ENCODE peak calls at places on chromosomes 11 and 22, in ten cellular contexts. C is H1; V is MCF 10A; N is activated CD4-positive, alpha-beta T cell treated with anti-CD3 and anti-CD28 coated beads, Interleukin-2, amount 50 U/mL, for 1 hour; E is NCI-H146; W is germinal center; U is COLO829; I is Calu3; T is activated T-cell treated with anti-CD3 and anti-CD28 coated beads, Interleukin-2, amount 50 U/mL, for 1 hour; R is fibroblast of mammary gland. S is an unnamed sample.

GRCh38 chr11:122556605-122557004 is 98.9 kb upstream of the UBASH3B start:
- DNase-seq in U (no peak), V (no peak), C (peak; percentile 81), T (peak; percentile 31), E (no peak), R (no peak), W (no peak), N (peak; percentile 12), I (no peak), S (no peak)

GRCh38 chr11:5345831-5346230 is 2.5 kb upstream of the OR51B5 start:
- DNase-seq in E (no peak), I (no peak), W (no peak), V (no peak), C (no peak), N (no peak), T (no peak), R (no peak), U (no peak), S (no peak)

GRCh38 chr11:70871881-70872280 is 380.5 kb downstream of the SHANK2 start:
- DNase-seq in W (no peak), T (no peak), C (no peak), U (no peak), E (no peak), V (no peak), R (peak; percentile 41), N (no peak), I (no peak), S (no peak)

GRCh38 chr11:65433657-65434056 is 11.1 kb downstream of the NEAT1 start:
- DNase-seq in R (peak; percentile 17), N (no peak), W (no peak), T (no peak), C (no peak), I (no peak), U (no peak), E (no peak), V (no peak), S (no peak)

GRCh38 chr22:50085211-50085999 is at the start of gene MLC1:
- DNase-seq in C (no peak), W (no peak), R (no peak), N (no peak), E (no peak), T (no peak), V (no peak), U (no peak), I (no peak), S (peak; percentile 70)

GRCh38 chr22:38402204-38402603 is 52.8 kb downstream of the KCNJ4 start:
- DNase-seq in N (no peak), T (no peak), W (no peak), E (no peak), U (no peak), I (no peak), R (no peak), C (no peak), V (no peak), S (no peak)

GRCh38 chr11:68297812-68298658 is 14.4 kb upstream of the LRP5 start:
- DNase-seq in N (peak; percentile 72), W (peak; percentile 79), I (peak; percentile 87), V (peak; percentile 71), R (peak; percentile 56), C (peak; percentile 96), U (peak; percentile 57), T (peak; percentile 82), E (peak; percentile 55), S (peak; percentile 12)

GRCh38 chr11:12602421-12602820 is 71.8 kb upstream of the TEAD1 start:
- DNase-seq in N (no peak), C (no peak), R (peak; percentile 62), V (no peak), U (no peak), I (no peak), E (no peak), T (no peak), W (no peak), S (no peak)

GRCh38 chr11:45692808-45693453 is 27.5 kb upstream of the CHST1 start:
- DNase-seq in W (no peak), U (no peak), E (no peak), T (no peak), R (no peak), V (no peak), N (no peak), C (no peak), I (no peak), S (no peak)

GRCh38 chr11:93717501-93717900 is 23.8 kb downstream of the TAF1D start:
- DNase-seq in E (no peak), R (no peak), T (no peak), U (no peak), N (no peak), W (no peak), C (no peak), V (no peak), I (no peak), S (no peak)

GRCh38 chr11:117424781-117425180 is 97.1 kb downstream of the CEP164 start:
- DNase-seq in V (no peak), T (no peak), C (no peak), R (peak; percentile 77), N (no peak), I (no peak), U (no peak), E (no peak), W (no peak), S (no peak)

GRCh38 chr11:23749762-23750430 is 747.0 kb upstream of the LUZP2 start:
- DNase-seq in I (no peak), W (no peak), E (no peak), V (no peak), N (no peak), R (no peak), T (no peak), C (no peak), U (no peak), S (no peak)

GRCh38 chr11:111081021-111081511 is 164.5 kb upstream of the POU2AF2 start:
- DNase-seq in V (no peak), E (no peak), C (no peak), N (no peak), T (no peak), R (no peak), W (no peak), U (no peak), I (no peak), S (no peak)

GRCh38 chr22:48957311-48957986 is 870.2 kb downstream of the BRD1 start:
- DNase-seq in R (no peak), N (no peak), E (no peak), W (no peak), C (no peak), T (peak; percentile 7), U (no peak), I (no peak), V (no peak), S (no peak)

GRCh38 chr11:77054018-77054417 is 12.8 kb upstream of the CAPN5 start:
- DNase-seq in V (no peak), R (no peak), C (no peak), E (no peak), N (no peak), I (no peak), W (no peak), U (no peak), T (no peak), S (no peak)

GRCh38 chr11:69526453-69526810 is 45.0 kb downstream of the LINC01488 start:
- DNase-seq in R (no peak), V (no peak), U (no peak), E (no peak), T (no peak), C (no peak), I (no peak), N (no peak), W (no peak), S (no peak)

GRCh38 chr22:46290843-46291785 is 5.6 kb upstream of the GTSE1 start:
- DNase-seq in T (no peak), U (no peak), V (no peak), W (no peak), E (peak; percentile 66), I (no peak), R (no peak), C (no peak), N (no peak), S (no peak)

GRCh38 chr11:46294365-46295309 is 17.2 kb downstream of the CREB3L1 start:
- DNase-seq in T (no peak), W (no peak), N (no peak), I (no peak), C (peak; percentile 77), V (peak; percentile 31), U (no peak), R (peak; percentile 91), E (no peak), S (no peak)

GRCh38 chr11:27611390-27611789 is 88.9 kb downstream of the BDNF start:
- DNase-seq in V (no peak), U (no peak), C (no peak), T (no peak), N (no peak), I (no peak), W (no peak), R (no peak), E (no peak), S (no peak)

GRCh38 chr11:15707971-15708370 is 593.2 kb downstream of the INSC start:
- DNase-seq in C (no peak), N (no peak), R (no peak), U (peak; percentile 32), V (peak; percentile 86), I (peak; percentile 50), E (no peak), T (no peak), W (no peak), S (no peak)

GRCh38 chr11:8060801-8061554 is 20.0 kb upstream of the TUB start:
- DNase-seq in C (peak; percentile 36), V (no peak), T (no peak), N (no peak), E (no peak), R (peak; percentile 97), W (no peak), I (no peak), U (no peak), S (no peak)

GRCh38 chr11:74669311-74670160 is 61.7 kb downstream of the CHRDL2 start:
- DNase-seq in V (no peak), W (no peak), T (no peak), E (no peak), N (no peak), C (peak; percentile 37), I (no peak), R (no peak), U (no peak), S (no peak)

GRCh38 chr11:92978226-92979111 is 9.0 kb downstream of the MTNR1B start:
- DNase-seq in E (peak; percentile 34), N (no peak), T (no peak), U (peak; percentile 65), I (no peak), W (no peak), V (peak; percentile 77), C (no peak), R (peak; percentile 37), S (no peak)

GRCh38 chr11:65781152-65781961 is 581 bp upstream of the AP5B1 start:
- DNase-seq in W (peak; percentile 67), T (no peak), I (peak; percentile 50), E (no peak), C (peak; percentile 82), U (no peak), N (no peak), R (no peak), V (no peak), S (peak; percentile 28)

GRCh38 chr11:113001709-113002108 is 40.5 kb downstream of the NCAM1 start:
- DNase-seq in U (no peak), E (peak; percentile 49), C (no peak), I (no peak), V (no peak), N (no peak), W (no peak), R (no peak), T (no peak), S (no peak)

GRCh38 chr11:94424662-94425061 is 23.4 kb upstream of the GPR83 start:
- DNase-seq in E (no peak), N (no peak), I (no peak), W (no peak), C (no peak), V (peak; percentile 29), R (peak; percentile 7), U (no peak), T (no peak), S (no peak)

GRCh38 chr22:24848559-24849168 is 42.7 kb downstream of the SGSM1 start:
- DNase-seq in E (no peak), R (no peak), U (no peak), T (no peak), W (no peak), C (no peak), V (no peak), I (no peak), N (no peak), S (no peak)

GRCh38 chr11:87778341-87778740 is 396.9 kb downstream of the RAB38 start:
- DNase-seq in R (no peak), N (no peak), V (peak; percentile 6), C (no peak), U (peak; percentile 88), I (no peak), E (no peak), T (no peak), W (no peak), S (peak; percentile 31)